ENCODE peak calls at places on chromosomes 3 and 15, in four cellular contexts. F is mucosa of descending colon, N is NT2/D1, T is cardiac muscle cell. R is an unnamed sample.

GRCh38 chr3:37310666-37311050 is 136.3 kb upstream of the LRRFIP2 start:
- DNase-seq in F (no peak), N (no peak), T (no peak), R (no peak)

GRCh38 chr15:74840851-74841760 is 1.9 kb downstream of the ULK3 start:
- DNase-seq in F (no peak), N (no peak), T (no peak), R (no peak)

GRCh38 chr3:40477671-40478070 is 749 bp downstream of the ZNF619 start:
- DNase-seq in F (no peak), N (no peak), T (no peak), R (no peak)

GRCh38 chr3:134376786-134377431 is 2.7 kb upstream of the AMOTL2 start:
- DNase-seq in F (peak; percentile 63), N (no peak), T (no peak), R (peak; percentile 48)

GRCh38 chr3:171327441-171328174 is 132.6 kb downstream of the TNIK start:
- DNase-seq in F (no peak), N (no peak), T (no peak), R (no peak)

GRCh38 chr3:44424758-44425157 is 52.7 kb downstream of the ZNF445 start:
- DNase-seq in F (no peak), N (no peak), T (no peak), R (no peak)

GRCh38 chr3:62242846-62243245 is 130.5 kb downstream of the FEZF2 start:
- DNase-seq in F (no peak), N (peak; percentile 16), T (no peak), R (no peak)

GRCh38 chr3:169430687-169431404 is 232.7 kb downstream of the MECOM start:
- DNase-seq in F (peak; percentile 9), N (no peak), T (no peak), R (no peak)

GRCh38 chr3:125608419-125608818 is 13.1 kb upstream of the OSBPL11 start:
- DNase-seq in F (peak; percentile 27), N (no peak), T (no peak), R (no peak)

DNA sequence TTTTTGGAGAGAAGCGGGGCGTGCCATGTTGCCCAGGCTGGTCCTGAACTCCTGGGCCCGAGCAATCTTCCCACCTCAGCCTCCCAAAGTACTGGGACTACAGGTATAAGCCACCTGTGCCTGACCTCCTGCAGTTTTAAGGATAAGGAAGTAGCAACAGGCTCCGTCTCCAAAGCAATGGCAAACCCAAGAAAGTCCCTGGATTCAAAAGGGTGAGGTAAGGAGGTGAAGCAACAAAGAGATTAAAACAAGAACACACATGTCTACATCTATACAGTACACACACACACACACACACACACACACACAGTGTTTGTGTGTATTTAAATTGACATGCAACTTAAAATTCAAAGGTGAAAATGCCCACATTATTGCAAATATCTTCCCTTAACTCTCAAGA is 58.9 kb downstream of the ABCC5 start:
- DNase-seq in F (peak; percentile 33), N (no peak), T (no peak), R (peak; percentile 19)
- H3K36me3 ChIP-seq in F (no peaks in the 10 kb centered on the region), N (peaks cover 58% of the 10 kb centered on the region), T (peaks cover 43% of the 10 kb centered on the region), R (no peaks in the 10 kb centered on the region)

GRCh38 chr3:172675371-172676193 is 35.3 kb downstream of the NCEH1 start:
- DNase-seq in F (peak; percentile 52), N (peak; percentile 32), T (peak; percentile 64), R (no peak)
- H3K4me3 ChIP-seq in F (no peak overlapping the region), N (no peak overlapping the region), T (no peak overlapping the region), R (no peak overlapping the region)

GRCh38 chr15:66757030-66757429 is 55.0 kb downstream of the SMAD6 start:
- DNase-seq in F (no peak), N (no peak), T (no peak), R (no peak)
- H3K4me1 ChIP-seq in F (peaks cover 10% of the 10 kb centered on the region), N (peaks cover 16% of the 10 kb centered on the region), T (peaks cover 68% of the 10 kb centered on the region), R (peaks cover 11% of the 10 kb centered on the region)

DNA sequence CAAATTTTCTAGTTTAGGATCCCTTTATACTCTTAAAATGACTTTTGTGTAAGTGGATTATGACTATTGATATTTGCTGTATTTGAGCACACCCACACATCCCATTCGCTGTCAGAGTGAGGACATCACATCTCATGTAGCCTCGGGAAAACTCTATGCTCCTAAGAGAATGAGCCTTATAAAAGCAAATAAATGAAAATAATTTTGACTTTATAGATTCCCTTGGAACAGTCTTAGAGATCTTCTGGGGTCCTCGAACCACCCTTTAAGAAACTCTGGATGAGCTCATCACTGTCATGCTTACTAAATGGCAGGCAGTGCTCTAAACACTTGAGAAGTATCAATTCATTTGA is 16.1 kb upstream of the EXOG start:
- DNase-seq in F (no peak), N (no peak), T (no peak), R (no peak)
- H3K36me3 ChIP-seq in F (peaks cover 3% of the 10 kb centered on the region), N (peaks cover 73% of the 10 kb centered on the region), T (peaks cover 42% of the 10 kb centered on the region), R (peaks cover 21% of the 10 kb centered on the region)